ENCODE peak calls at places on chromosome 6, in eight cellular contexts. C, W, J, M, A, P, T and Y are unnamed samples.

GRCh38 chr6:13307508-13307995 is 20.8 kb downstream of the TBC1D7 start:
- DNase-seq in A (no peak), T (no peak), C (no peak), W (no peak), J (no peak), P (no peak), M (peak), Y (peak)

GRCh38 chr6:149716181-149716580 is 1.7 kb downstream of the LATS1 start:
- DNase-seq in C (no peak), J (no peak), M (peak), W (no peak), P (peak), A (no peak), T (no peak), Y (no peak)

GRCh38 chr6:11805259-11806053 is 26.9 kb upstream of the ADTRP start:
- DNase-seq in T (no peak), A (no peak), P (no peak), M (no peak), J (no peak), W (no peak), C (no peak), Y (no peak)

GRCh38 chr6:37130704-37131103 is 39.2 kb upstream of the PIM1 start:
- DNase-seq in M (peak), P (no peak), C (no peak), A (no peak), W (no peak), T (no peak), J (no peak), Y (no peak)

GRCh38 chr6:117481926-117482239 is 591 bp upstream of the DCBLD1 start:
- DNase-seq in T (no peak), A (no peak), P (no peak), W (no peak), J (no peak), C (no peak), M (no peak), Y (no peak)

GRCh38 chr6:129307845-129308244 is 402.1 kb downstream of the ARHGAP18 start:
- DNase-seq in C (no peak), J (no peak), M (no peak), W (no peak), T (no peak), A (no peak), P (no peak), Y (no peak)

GRCh38 chr6:89508755-89509563 is 76.0 kb downstream of the ANKRD6 start:
- DNase-seq in C (peak), W (no peak), M (no peak), A (no peak), J (no peak), T (no peak), P (no peak), Y (no peak)

GRCh38 chr6:137913434-137913833 is 46.4 kb downstream of the TNFAIP3 start:
- DNase-seq in T (no peak), M (no peak), J (no peak), A (no peak), P (no peak), C (no peak), W (no peak), Y (no peak)

GRCh38 chr6:135426833-135427232 is 70.7 kb downstream of the AHI1 start:
- DNase-seq in A (no peak), J (no peak), M (no peak), W (no peak), C (no peak), T (no peak), P (no peak), Y (no peak)

GRCh38 chr6:160122744-160123143 is 1.1 kb downstream of the SLC22A1 start:
- DNase-seq in J (no peak), T (no peak), M (no peak), P (no peak), W (no peak), A (no peak), C (no peak), Y (no peak)

GRCh38 chr6:166488081-166488685 is 98.3 kb downstream of the RAMACL start:
- DNase-seq in M (no peak), A (no peak), T (peak), J (no peak), W (peak), C (no peak), P (peak), Y (peak)

GRCh38 chr6:12203001-12203400 is 87.2 kb upstream of the EDN1 start:
- DNase-seq in T (no peak), M (no peak), J (peak), W (no peak), C (peak), P (no peak), A (no peak), Y (no peak)

GRCh38 chr6:6218246-6219085 is 102.0 kb downstream of the F13A1 start:
- DNase-seq in A (no peak), M (peak), P (no peak), T (no peak), W (no peak), J (no peak), C (peak), Y (no peak)

GRCh38 chr6:115948751-115949150 is 111.9 kb downstream of the FRK start:
- DNase-seq in T (no peak), J (no peak), C (no peak), M (no peak), A (no peak), P (no peak), W (no peak), Y (no peak)

GRCh38 chr6:111674882-111675281 is 69.2 kb upstream of the TRAF3IP2 start:
- DNase-seq in M (no peak), W (no peak), T (no peak), P (no peak), C (no peak), A (no peak), J (no peak), Y (no peak)

GRCh38 chr6:148793721-148794120 is 46.9 kb downstream of the UST start:
- DNase-seq in J (no peak), C (no peak), P (no peak), W (no peak), T (no peak), A (no peak), M (no peak), Y (no peak)

GRCh38 chr6:109892451-109893435 is 85.4 kb upstream of the GPR6 start:
- DNase-seq in A (peak), C (no peak), W (no peak), P (no peak), T (no peak), J (no peak), M (no peak), Y (no peak)

GRCh38 chr6:142300758-142301251 is 1.0 kb upstream of the ADGRG6 start:
- DNase-seq in C (no peak), P (no peak), A (peak), M (peak), J (peak), W (no peak), T (no peak), Y (no peak)

GRCh38 chr6:156674197-156674596 is 103.0 kb upstream of the ARID1B start:
- DNase-seq in C (no peak), W (no peak), M (no peak), A (no peak), T (no peak), P (no peak), J (no peak), Y (no peak)

GRCh38 chr6:148343028-148343374 is 363 bp downstream of the SASH1 start:
- DNase-seq in J (peak), T (no peak), P (no peak), W (no peak), C (no peak), A (no peak), M (no peak), Y (no peak)

GRCh38 chr6:55694148-55694547 is 115.2 kb upstream of the HMGCLL1 start:
- DNase-seq in A (no peak), W (no peak), C (no peak), P (no peak), T (no peak), M (peak), J (peak), Y (no peak)

GRCh38 chr6:163946437-163946836 is 531.9 kb downstream of the QKI start:
- DNase-seq in C (no peak), A (no peak), M (no peak), J (no peak), P (no peak), T (no peak), W (no peak), Y (no peak)

GRCh38 chr6:111793711-111794111 is 79.5 kb downstream of the FYN start:
- DNase-seq in M (no peak), J (no peak), A (no peak), C (no peak), P (peak), T (no peak), W (no peak), Y (peak)

GRCh38 chr6:167985205-167985604 is 12.3 kb upstream of the KIF25 start:
- DNase-seq in C (no peak), A (no peak), T (no peak), P (no peak), J (no peak), W (no peak), M (no peak), Y (no peak)

GRCh38 chr6:155519339-155519738 is 63.7 kb upstream of the NOX3 start:
- DNase-seq in W (no peak), C (no peak), M (no peak), A (no peak), P (no peak), T (no peak), J (no peak), Y (no peak)

GRCh38 chr6:50249493-50249892 is 199.8 kb upstream of the DEFB112 start:
- DNase-seq in A (no peak), C (no peak), M (no peak), P (no peak), J (peak), W (no peak), T (no peak), Y (no peak)

GRCh38 chr6:142271476-142271875 is 30.3 kb upstream of the ADGRG6 start:
- DNase-seq in P (no peak), A (no peak), T (no peak), W (no peak), J (no peak), M (no peak), C (no peak), Y (no peak)